ENCODE peak calls at places on chromosome 1, in ten cellular contexts. U is DMS 273 treated with DMSO at 0.1 percent for 48 hours; I is stimulated activated CD4-positive, alpha-beta T cell treated with anti-CD3 and anti-CD28 coated beads, Interleukin-15, amount 100 ng/mL, for 1 hour; E is substantia nigra; W is A673; X is activated naive CD8-positive, alpha-beta T cell treated with anti-CD3 and anti-CD28 coated beads for 36 hours; S is NT2/D1; Q is keratinocyte; G is iris pigment epithelial cell; O is progenitor cell of endocrine pancreas. R is an unnamed sample.

GRCh38 chr1:109615879-109616278 is 3.5 kb downstream of the GNAT2 start:
- DNase-seq in U (no peak), I (no peak), E (no peak), W (no peak), X (no peak), S (no peak), Q (no peak), G (no peak), O (no peak), R (no peak)

GRCh38 chr1:203985676-203986075 is 87.2 kb upstream of the SOX13 start:
- DNase-seq in U (no peak), I (no peak), E (no peak), W (peak; percentile 29), X (no peak), S (no peak), Q (no peak), G (no peak), O (no peak), R (no peak)

GRCh38 chr1:63575340-63575826 is 17.8 kb upstream of the PGM1 start:
- DNase-seq in U (no peak), I (no peak), E (no peak), W (peak; percentile 55), X (no peak), S (no peak), Q (no peak), G (no peak), O (no peak), R (no peak)

GRCh38 chr1:18635833-18636671 is 5.4 kb downstream of the PAX7 start:
- DNase-seq in U (no peak), I (no peak), E (no peak), W (peak; percentile 71), X (no peak), S (no peak), Q (peak; percentile 5), G (no peak), O (no peak), R (no peak)

GRCh38 chr1:213820362-213821149 is 167.2 kb upstream of the PROX1 start:
- DNase-seq in U (no peak), I (no peak), E (no peak), W (no peak), X (no peak), S (no peak), Q (no peak), G (no peak), O (no peak), R (no peak)

GRCh38 chr1:12052008-12052573 is 11.0 kb upstream of the TNFRSF8 start:
- DNase-seq in U (peak; percentile 36), I (no peak), E (no peak), W (peak; percentile 15), X (peak; percentile 60), S (no peak), Q (peak; percentile 35), G (peak; percentile 86), O (no peak), R (no peak)

GRCh38 chr1:116095027-116095426 is 16.2 kb upstream of the MAB21L3 start:
- DNase-seq in U (no peak), I (no peak), E (no peak), W (no peak), X (no peak), S (no peak), Q (no peak), G (no peak), O (no peak), R (no peak)

GRCh38 chr1:37944091-37944763 is 2.6 kb downstream of the INPP5B start:
- DNase-seq in U (no peak), I (no peak), E (no peak), W (no peak), X (no peak), S (no peak), Q (no peak), G (peak; percentile 77), O (no peak), R (no peak)

GRCh38 chr1:24711329-24711728 is 33.9 kb upstream of the CLIC4 start:
- DNase-seq in U (no peak), I (no peak), E (no peak), W (no peak), X (no peak), S (no peak), Q (no peak), G (no peak), O (no peak), R (no peak)

GRCh38 chr1:208731976-208732821 is 488.0 kb upstream of the PLXNA2 start:
- DNase-seq in U (no peak), I (no peak), E (no peak), W (peak; percentile 5), X (no peak), S (no peak), Q (no peak), G (no peak), O (no peak), R (no peak)

GRCh38 chr1:4655674-4656532 is 1.5 kb downstream of the AJAP1 start:
- DNase-seq in U (no peak), I (no peak), E (peak; percentile 79), W (peak; percentile 35), X (peak; percentile 20), S (no peak), Q (no peak), G (peak; percentile 59), O (peak; percentile 50), R (no peak)